ENCODE peak calls at places on chromosomes 4 and X, in ten cellular contexts. K is coronary artery; N is dorsolateral prefrontal cortex; A is cardiac muscle cell; B is suprapubic skin; W is aorta; U is esophagus muscularis mucosa; O is right cardiac atrium; D is CD8-positive, alpha-beta T cell; H is K562. G is an unnamed sample.

GRCh38 chr4:8304827-8305695 is 35.5 kb downstream of the HTRA3 start:
- DNase-seq in K (no peak), N (no peak), A (no peak), B (peak; percentile 42), W (peak; percentile 18), U (no peak), O (no peak), D (no peak), H (no peak), G (no peak)

GRCh38 chr4:143046454-143046853 is 138.3 kb upstream of the USP38 start:
- DNase-seq in K (no peak), N (peak; percentile 43), A (no peak), B (no peak), W (no peak), U (no peak), O (no peak), D (no peak), H (no peak), G (no peak)

GRCh38 chr4:188573104-188573503 is 433.9 kb downstream of the TRIML1 start:
- DNase-seq in K (no peak), N (no peak), A (no peak), B (no peak), W (no peak), U (no peak), O (no peak), D (no peak), H (no peak), G (no peak)

GRCh38 chr4:32884198-32884597 is 2164.0 kb downstream of the PCDH7 start:
- DNase-seq in K (no peak), N (no peak), A (peak; percentile 43), B (no peak), W (no peak), U (no peak), O (no peak), D (no peak), H (no peak), G (no peak)

GRCh38 chrX:79366888-79367749 is at the start of gene ITM2A:
- DNase-seq in K (no peak), N (no peak), A (peak; percentile 19), B (peak; percentile 61), W (peak; percentile 44), U (no peak), O (peak; percentile 82), D (peak; percentile 27), H (peak; percentile 60), G (no peak)

GRCh38 chrX:134676440-134676839 is 18.2 kb upstream of the PLAC1 start:
- DNase-seq in K (no peak), N (no peak), A (peak; percentile 75), B (no peak), W (no peak), U (no peak), O (no peak), D (no peak), H (no peak), G (peak; percentile 80)

GRCh38 chr4:26859762-26860156 is 882 bp upstream of the STIM2 start:
- DNase-seq in K (no peak), N (no peak), A (no peak), B (no peak), W (no peak), U (no peak), O (no peak), D (no peak), H (no peak), G (no peak)

GRCh38 chr4:75860606-75861005 is 41.6 kb downstream of the PPEF2 start:
- DNase-seq in K (no peak), N (no peak), A (no peak), B (no peak), W (no peak), U (no peak), O (no peak), D (no peak), H (no peak), G (no peak)

GRCh38 chr4:55364691-55365346 is 18.8 kb downstream of the SRD5A3 start:
- DNase-seq in K (no peak), N (peak; percentile 76), A (no peak), B (no peak), W (no peak), U (no peak), O (no peak), D (no peak), H (no peak), G (no peak)

GRCh38 chrX:104343408-104344129 is 88.8 kb upstream of the ESX1 start:
- DNase-seq in K (no peak), N (peak; percentile 35), A (peak; percentile 86), B (no peak), W (no peak), U (no peak), O (no peak), D (no peak), H (peak; percentile 25), G (peak; percentile 60)

GRCh38 chr4:6939761-6940743 is 30.4 kb downstream of the TBC1D14 start:
- DNase-seq in K (no peak), N (no peak), A (no peak), B (no peak), W (no peak), U (no peak), O (peak; percentile 40), D (no peak), H (peak; percentile 33), G (no peak)

GRCh38 chr4:9898596-9899345 is 117.3 kb downstream of the DRD5 start:
- DNase-seq in K (no peak), N (peak; percentile 30), A (peak; percentile 85), B (no peak), W (peak; percentile 61), U (no peak), O (peak; percentile 79), D (no peak), H (peak; percentile 33), G (no peak)

GRCh38 chrX:153064061-153064460 is 7.8 kb downstream of the PNMA3 start:
- DNase-seq in K (no peak), N (no peak), A (no peak), B (no peak), W (no peak), U (no peak), O (no peak), D (no peak), H (peak; percentile 17), G (no peak)

GRCh38 chr4:53804719-53805118 is 213.4 kb upstream of the LNX1 start:
- DNase-seq in K (no peak), N (peak; percentile 59), A (no peak), B (no peak), W (peak; percentile 63), U (no peak), O (peak; percentile 56), D (no peak), H (peak; percentile 33), G (no peak)

GRCh38 chr4:56641494-56642051 is 39.5 kb downstream of the HOPX start:
- DNase-seq in K (no peak), N (no peak), A (peak; percentile 87), B (no peak), W (no peak), U (no peak), O (no peak), D (no peak), H (no peak), G (peak; percentile 72)

GRCh38 chr4:56637791-56638190 is 43.3 kb downstream of the HOPX start:
- DNase-seq in K (no peak), N (no peak), A (no peak), B (no peak), W (no peak), U (no peak), O (no peak), D (no peak), H (no peak), G (no peak)

GRCh38 chr4:56643596-56643995 is 37.5 kb downstream of the HOPX start:
- DNase-seq in K (no peak), N (no peak), A (no peak), B (no peak), W (no peak), U (peak; percentile 72), O (no peak), D (no peak), H (no peak), G (no peak)

GRCh38 chr4:56637154-56637553 is 43.9 kb downstream of the HOPX start:
- DNase-seq in K (no peak), N (no peak), A (no peak), B (no peak), W (no peak), U (no peak), O (no peak), D (no peak), H (no peak), G (no peak)

GRCh38 chr4:56640907-56641493 is 40.1 kb downstream of the HOPX start:
- DNase-seq in K (no peak), N (no peak), A (no peak), B (no peak), W (no peak), U (no peak), O (no peak), D (no peak), H (no peak), G (no peak)
- H3K27ac ChIP-seq in K (no peak overlapping the region), N (no peak overlapping the region), A (no peak overlapping the region), B (no peak overlapping the region), W (no peak overlapping the region), U (no peak overlapping the region), O (no peak overlapping the region), D (no peak overlapping the region), H (no peak overlapping the region), G (peak overlapping the region; percentile 99)

DNA sequence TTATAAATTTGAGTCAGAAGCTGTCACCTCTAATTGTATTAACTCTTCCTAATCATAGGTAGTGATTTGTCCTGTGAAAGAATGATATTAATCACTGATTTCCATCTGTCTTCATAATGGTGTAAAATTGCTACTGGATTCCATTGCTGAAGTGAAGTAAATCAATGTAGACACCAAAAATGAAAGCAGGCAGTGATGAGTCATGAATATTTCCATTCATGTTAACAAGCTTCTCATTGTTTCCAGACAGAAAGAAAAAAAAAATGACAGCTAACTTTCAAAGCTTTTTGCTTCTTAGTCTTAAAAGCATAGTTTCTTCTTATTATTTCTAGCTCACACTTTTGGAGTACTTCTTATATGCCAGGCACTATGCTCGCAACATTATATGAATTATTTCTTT is 21.5 kb downstream of the FAM114A1 start:
- DNase-seq in K (no peak), N (no peak), A (peak; percentile 81), B (no peak), W (no peak), U (no peak), O (no peak), D (no peak), H (no peak), G (no peak)
- H3K27ac ChIP-seq in K (peak overlapping the region; percentile 66), N (peak overlapping the region; percentile 83), A (no peak overlapping the region), B (peak overlapping the region; percentile 60), W (no peak overlapping the region), U (peak overlapping the region; percentile 68), O (no peak overlapping the region), D (no peak overlapping the region), H (no peak overlapping the region), G (peak overlapping the region; percentile 78)

GRCh38 chr4:650951-651883 is 22.9 kb downstream of the ATP5ME start:
- DNase-seq in K (no peak), N (peak; percentile 80), A (no peak), B (no peak), W (peak; percentile 24), U (no peak), O (no peak), D (no peak), H (no peak), G (no peak)
- H3K27ac ChIP-seq in K (no peak overlapping the region), N (peak overlapping the region; percentile 96), A (no peak overlapping the region), B (no peak overlapping the region), W (no peak overlapping the region), U (no peak overlapping the region), O (no peak overlapping the region), D (no peak overlapping the region), H (no peak overlapping the region), G (no peak overlapping the region)

GRCh38 chr4:766559-767283 is 59.2 kb downstream of the CPLX1 start:
- DNase-seq in K (no peak), N (no peak), A (no peak), B (no peak), W (no peak), U (no peak), O (peak; percentile 35), D (no peak), H (no peak), G (no peak)
- H3K27ac ChIP-seq in K (no peak overlapping the region), N (peak overlapping the region; percentile 9), A (peak overlapping the region; percentile 64), B (no peak overlapping the region), W (no peak overlapping the region), U (no peak overlapping the region), O (no peak overlapping the region), D (no peak overlapping the region), H (no peak overlapping the region), G (no peak overlapping the region)